ENCODE peak calls at places on chromosomes 13 and 19, in nine cellular contexts. L, E, K, H, J, F, G, Y and O are unnamed samples.

GRCh38 chr13:50222569-50223332 is 207.5 kb downstream of the KCNRG start:
- DNase-seq in J (peak), Y (no peak), H (peak), G (peak), K (no peak), F (no peak), E (no peak), L (no peak), O (peak)

GRCh38 chr19:10289836-10290438 is at the start of gene ICAM5:
- DNase-seq in L (no peak), F (no peak), J (no peak), K (peak), Y (peak), G (no peak), E (peak), H (no peak), O (peak)

GRCh38 chr19:9474975-9475374 is 23.4 kb downstream of the ZNF560 start:
- DNase-seq in E (no peak), Y (no peak), L (no peak), J (no peak), G (peak), K (no peak), F (no peak), H (no peak), O (no peak)

GRCh38 chr13:77506874-77507273 is 28.6 kb upstream of the SCEL start:
- DNase-seq in H (no peak), K (no peak), L (peak), F (no peak), G (no peak), Y (peak), E (no peak), J (no peak), O (no peak)

GRCh38 chr19:55690109-55690768 is 15.2 kb downstream of the EPN1 start:
- DNase-seq in K (no peak), J (no peak), H (no peak), G (no peak), L (no peak), F (no peak), Y (no peak), E (no peak), O (no peak)

GRCh38 chr19:10113592-10113963 is 2.1 kb downstream of the P2RY11 start:
- DNase-seq in H (no peak), F (no peak), G (peak), J (peak), K (peak), L (no peak), E (no peak), Y (no peak), O (no peak)

GRCh38 chr13:26584713-26585112 is 27.2 kb downstream of the WASF3 start:
- DNase-seq in Y (peak), H (no peak), L (peak), J (no peak), E (no peak), G (peak), F (no peak), K (no peak), O (no peak)

GRCh38 chr13:33111414-33112110 is 95.3 kb downstream of the KL start:
- DNase-seq in J (no peak), K (no peak), H (no peak), Y (no peak), G (peak), F (no peak), L (no peak), E (no peak), O (no peak)

GRCh38 chr19:10105241-10106099 is 692 bp upstream of the PPAN start:
- DNase-seq in F (no peak), Y (no peak), G (no peak), E (peak), L (no peak), H (no peak), K (peak), J (no peak), O (peak)

GRCh38 chr13:21010621-21011020 is 50.8 kb downstream of the LATS2 start:
- DNase-seq in Y (peak), L (no peak), J (no peak), F (no peak), E (no peak), G (peak), K (no peak), H (no peak), O (no peak)

GRCh38 chr19:15421726-15422260 is 3.0 kb upstream of the AKAP8L start:
- DNase-seq in H (peak), G (no peak), Y (no peak), E (no peak), J (peak), F (no peak), K (no peak), L (no peak), O (no peak)